ENCODE peak calls at places on chromosome X, in four cellular contexts. M is K562, P is GM12878, O is HepG2. H is an unnamed sample.
A peak's percentile ranks its signal among the peaks of the same experiment; 100 is the strongest.

GRCh38 chrX:112642349-112642748 is 37.4 kb downstream of the LHFPL1 start:
- DNase-seq in P (no peak), O (peak; percentile 11), M (peak; percentile 49), H (peak; percentile 75)

GRCh38 chrX:39242187-39242586 is 440.9 kb downstream of the MID1IP1 start:
- DNase-seq in M (peak; percentile 56), P (no peak), O (peak; percentile 14), H (peak; percentile 52)

GRCh38 chrX:16826207-16826606 is 39.9 kb downstream of the TXLNG start:
- DNase-seq in O (peak; percentile 78), P (no peak), M (peak; percentile 45), H (peak; percentile 32)

GRCh38 chrX:15269618-15270521 is at the start of gene ASB9:
- DNase-seq in P (no peak), M (peak; percentile 52), O (peak; percentile 78), H (no peak)

GRCh38 chrX:39613997-39614679 is 483.6 kb downstream of the BCOR start:
- DNase-seq in O (no peak), M (no peak), P (peak; percentile 46), H (no peak)

GRCh38 chrX:73262991-73263390 is 48.3 kb upstream of the NAP1L2 start:
- DNase-seq in P (no peak), M (peak; percentile 10), O (peak; percentile 7), H (peak; percentile 23)

GRCh38 chrX:3548743-3549441 is 164.6 kb downstream of the PRKX start:
- DNase-seq in O (peak; percentile 0), M (no peak), P (no peak), H (peak; percentile 26)

GRCh38 chrX:11386001-11386523 is 92.8 kb downstream of the AMELX start:
- DNase-seq in M (peak; percentile 60), O (no peak), P (no peak), H (no peak)

GRCh38 chrX:107894038-107894437 is 68.4 kb downstream of the MID2 start:
- DNase-seq in P (peak; percentile 20), M (peak; percentile 50), O (peak; percentile 47), H (peak; percentile 74)

GRCh38 chrX:1442016-1442665 is 10.6 kb downstream of the ASMTL start:
- DNase-seq in P (no peak), O (no peak), M (no peak), H (no peak)

GRCh38 chrX:1440506-1440905 is 12.2 kb downstream of the ASMTL start:
- DNase-seq in P (no peak), O (no peak), M (no peak), H (no peak)

GRCh38 chrX:1443496-1444075 is 9.1 kb downstream of the ASMTL start:
- DNase-seq in P (no peak), O (no peak), M (no peak), H (no peak)

GRCh38 chrX:1444896-1445480 is 7.7 kb downstream of the ASMTL start:
- DNase-seq in O (no peak), M (no peak), P (no peak), H (no peak)

DNA sequence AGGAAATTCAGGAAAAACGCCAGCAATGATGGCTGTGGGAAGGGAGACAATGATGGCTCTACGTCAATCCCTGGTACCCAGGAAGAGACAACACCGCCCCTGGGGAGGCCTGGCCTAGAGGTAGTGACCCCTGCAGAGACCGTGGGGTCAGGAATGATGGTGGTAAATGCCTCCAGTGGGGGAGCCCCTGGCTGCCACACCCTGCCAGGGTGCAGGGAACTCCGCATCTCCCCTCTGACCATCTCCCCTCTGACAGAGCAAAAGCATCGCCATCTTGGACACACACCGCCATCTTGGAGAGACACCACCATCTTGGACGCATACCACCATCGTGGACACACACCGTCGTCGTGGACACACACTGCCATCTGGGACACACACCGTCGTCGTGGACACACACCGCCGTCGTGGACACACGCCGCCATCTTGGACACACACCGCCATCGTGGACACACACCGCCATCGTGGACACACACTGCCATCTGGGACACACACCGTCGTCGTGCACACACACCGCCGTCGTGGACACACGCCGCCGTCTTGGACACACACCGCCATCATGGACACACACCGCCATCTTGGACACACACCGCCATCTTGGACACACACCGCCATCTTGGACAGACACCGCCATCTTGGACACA is 9.9 kb downstream of the ASMTL start:
- DNase-seq in O (no peak), P (no peak), M (no peak), H (no peak)
- TF ChIP-seq TARDBP in O (no peak), P (no peak), M (no peak), H (no peak)

GRCh38 chrX:68876731-68877130 is 47.9 kb downstream of the EFNB1 start:
- DNase-seq in O (no peak), P (no peak), M (no peak), H (no peak)
- TF ChIP-seq TARDBP in O (no peak), P (no peak), M (no peak), H (no peak)

GRCh38 chrX:97027384-97027922 is 143.7 kb downstream of the RPA4 start:
- DNase-seq in M (no peak), P (no peak), O (peak; percentile 0), H (no peak)
- TF ChIP-seq TARDBP in M (no peak), P (no peak), O (no peak), H (no peak)

DNA sequence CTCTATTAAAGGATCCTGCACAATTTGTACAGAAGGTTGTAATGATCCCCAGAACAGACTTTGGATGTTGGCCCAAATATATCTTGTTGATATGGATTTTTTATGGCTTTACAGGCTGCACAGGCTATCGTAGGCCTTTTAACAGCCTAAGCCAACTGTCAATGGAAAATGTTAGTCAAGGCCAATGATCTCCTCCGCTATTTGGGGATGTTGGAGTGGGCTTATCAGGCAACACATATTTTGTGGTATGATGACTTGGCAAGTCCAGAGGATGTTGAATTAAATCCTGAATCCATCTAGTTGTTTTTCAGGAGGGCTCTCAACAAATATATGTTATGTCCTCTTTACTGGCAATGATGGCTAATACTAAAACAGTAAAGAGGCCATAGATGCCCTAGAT is 42.1 kb downstream of the ZCCHC13 start:
- DNase-seq in M (peak; percentile 37), O (no peak), P (no peak), H (no peak)
- TF ChIP-seq TARDBP in M (no peak), O (no peak), P (no peak), H (no peak)

DNA sequence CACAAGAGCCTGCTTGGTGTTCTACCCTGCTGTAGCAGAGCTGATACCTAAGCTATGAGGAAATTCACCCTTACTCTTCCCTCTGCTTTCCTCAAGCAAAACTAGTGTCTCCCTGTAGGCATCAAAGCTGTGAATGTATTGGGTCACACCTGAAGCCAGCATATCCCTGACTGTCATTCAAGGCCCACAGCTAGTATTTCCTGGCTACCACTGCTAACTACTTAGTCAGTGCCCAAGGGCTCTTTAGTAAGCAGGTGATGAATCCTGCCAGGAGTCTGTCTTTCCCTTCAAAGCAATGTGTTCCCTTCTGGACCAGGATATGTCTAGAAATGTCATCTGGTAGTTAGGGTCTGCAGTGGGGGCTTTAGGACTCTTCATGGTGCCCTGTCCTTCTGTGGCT is 125.7 kb downstream of the RPA4 start:
- DNase-seq in P (no peak), M (no peak), O (no peak), H (no peak)
- TF ChIP-seq TARDBP in P (no peak), M (no peak), O (no peak), H (no peak)

DNA sequence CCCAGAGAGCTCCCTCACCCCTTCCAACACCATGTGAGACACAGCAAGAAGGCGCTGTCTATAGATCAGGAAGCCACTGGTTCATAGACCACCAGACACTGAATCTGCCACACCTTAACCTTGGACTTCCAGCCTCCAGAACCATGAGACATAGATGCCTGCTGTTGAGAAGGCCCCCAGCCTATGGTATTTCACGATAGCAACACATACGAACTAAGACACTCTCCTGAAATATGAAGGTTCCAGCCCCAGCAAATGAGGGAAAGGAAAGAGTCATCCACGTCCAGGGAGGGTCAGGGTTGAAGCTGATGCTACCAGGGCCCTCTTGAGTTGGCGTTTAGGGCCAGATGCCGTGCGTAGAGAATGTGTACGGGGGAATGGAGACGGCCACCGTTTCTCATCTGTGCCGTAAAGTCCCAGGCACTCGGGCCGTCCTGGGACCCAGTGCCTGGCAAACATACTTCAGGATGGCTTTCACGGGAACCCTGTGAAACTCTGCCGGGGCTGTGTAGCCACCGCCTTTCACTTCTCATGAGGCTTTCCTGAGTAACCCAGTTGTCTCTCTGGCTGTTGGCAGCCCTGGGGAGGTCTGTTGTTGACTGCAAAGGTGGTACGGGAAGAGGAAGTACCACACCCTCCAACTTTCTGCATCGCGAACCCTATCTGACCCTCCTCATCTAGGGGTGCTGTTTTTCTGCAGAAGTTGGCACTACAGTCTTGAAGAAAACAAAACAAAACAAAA is 17.7 kb upstream of the P2RY8 start:
- DNase-seq in P (no peak), M (no peak), O (no peak), H (no peak)
- TF ChIP-seq TARDBP in P (no peak), M (no peak), O (no peak), H (no peak)